ENCODE peak calls at places on chromosomes 12 and 14, in five cellular contexts. X, E, C, G and K are unnamed samples.

GRCh38 chr14:99945732-99946651 is 119.2 kb upstream of the EVL start:
- DNase-seq in X (peak; percentile 20), E (no peak), G (no peak), C (peak; percentile 15), K (no peak)

GRCh38 chr12:107759410-107759809 is 1.5 kb downstream of the PRDM4 start:
- DNase-seq in G (no peak), E (no peak), C (peak; percentile 86), X (peak; percentile 90), K (no peak)

GRCh38 chr12:7439579-7440505 is 4.1 kb downstream of the CD163L1 start:
- DNase-seq in X (peak; percentile 41), G (peak; percentile 77), E (peak; percentile 94), C (peak; percentile 75), K (peak; percentile 48)

GRCh38 chr14:100736269-100737180 is 9.8 kb downstream of the DLK1 start:
- DNase-seq in C (no peak), E (peak; percentile 40), G (no peak), X (no peak), K (peak; percentile 80)

GRCh38 chr12:7120166-7120565 is 8.5 kb downstream of the RBP5 start:
- DNase-seq in C (no peak), X (no peak), E (no peak), G (no peak), K (no peak)

GRCh38 chr12:124687695-124688301 is 120.4 kb upstream of the NCOR2 start:
- DNase-seq in X (no peak), G (no peak), C (peak; percentile 72), E (no peak), K (no peak)

GRCh38 chr12:79689477-79690155 is 1.1 kb downstream of the PAWR start:
- DNase-seq in E (peak; percentile 57), C (peak; percentile 77), X (peak; percentile 55), G (peak; percentile 66), K (peak; percentile 42)

GRCh38 chr14:53295985-53296582 is 143.0 kb upstream of the DDHD1 start:
- DNase-seq in E (no peak), G (no peak), C (peak; percentile 49), X (peak; percentile 45), K (peak; percentile 36)

GRCh38 chr12:68745376-68745903 is 536 bp upstream of the SLC35E3 start:
- DNase-seq in X (no peak), C (no peak), G (no peak), E (no peak), K (no peak)

GRCh38 chr14:85531141-85531593 is 1.2 kb downstream of the FLRT2 start:
- DNase-seq in E (peak; percentile 75), G (peak; percentile 80), X (peak; percentile 58), C (peak; percentile 91), K (peak; percentile 42)

GRCh38 chr12:131773582-131774221 is 54.5 kb upstream of the MMP17 start:
- DNase-seq in G (no peak), E (peak; percentile 81), C (no peak), X (no peak), K (no peak)

GRCh38 chr14:101563654-101564443 is 2.6 kb downstream of the DIO3 start:
- DNase-seq in G (peak; percentile 74), E (peak; percentile 68), C (no peak), X (no peak), K (no peak)

GRCh38 chr12:90172524-90172923 is 463.9 kb upstream of the ATP2B1 start:
- DNase-seq in G (no peak), E (no peak), X (no peak), C (no peak), K (no peak)

GRCh38 chr14:63470877-63471565 is 72.2 kb downstream of the PPP2R5E start:
- DNase-seq in X (peak; percentile 91), E (no peak), C (peak; percentile 82), G (no peak), K (no peak)

GRCh38 chr14:101683365-101683764 is 78.1 kb upstream of the PPP2R5C start:
- DNase-seq in X (no peak), C (no peak), G (no peak), E (no peak), K (no peak)

GRCh38 chr12:96073346-96074336 is 38.3 kb upstream of the LTA4H start:
- DNase-seq in G (no peak), E (no peak), X (no peak), C (no peak), K (no peak)

GRCh38 chr12:6277982-6278438 is 32.5 kb upstream of the PLEKHG6 start:
- DNase-seq in C (no peak), X (no peak), E (no peak), G (no peak), K (no peak)

GRCh38 chr12:123062682-123063426 is 82.4 kb downstream of the ARL6IP4 start:
- DNase-seq in E (no peak), G (no peak), C (peak; percentile 89), X (peak; percentile 69), K (no peak)

GRCh38 chr14:24425704-24426103 is 3.8 kb downstream of the CBLN3 start:
- DNase-seq in C (peak; percentile 52), E (no peak), G (no peak), X (peak; percentile 83), K (no peak)

GRCh38 chr14:61653507-61653906 is 41.8 kb upstream of the HIF1A start:
- DNase-seq in C (peak; percentile 83), X (peak; percentile 88), G (no peak), E (no peak), K (no peak)

GRCh38 chr12:71848212-71848611 is 8.7 kb downstream of the TBC1D15 start:
- DNase-seq in E (no peak), G (no peak), C (peak; percentile 27), X (no peak), K (no peak)

GRCh38 chr12:26028953-26029740 is 70.7 kb downstream of the RASSF8 start:
- DNase-seq in E (no peak), G (no peak), C (peak; percentile 57), X (peak; percentile 67), K (peak; percentile 48)

GRCh38 chr14:48027115-48027514 is 351.7 kb upstream of the MDGA2 start:
- DNase-seq in E (no peak), C (no peak), G (no peak), X (no peak), K (no peak)

GRCh38 chr12:62834971-62835547 is 99.9 kb downstream of the PPM1H start:
- DNase-seq in X (peak; percentile 31), E (no peak), C (peak; percentile 56), G (no peak), K (peak; percentile 46)

GRCh38 chr14:56694609-56695008 is 115.0 kb downstream of the TMEM260 start:
- DNase-seq in X (no peak), E (no peak), G (peak; percentile 20), C (no peak), K (no peak)

GRCh38 chr12:61272441-61272840 is 987.8 kb upstream of the USP15 start:
- DNase-seq in C (no peak), G (no peak), X (no peak), E (no peak), K (no peak)

GRCh38 chr12:119115296-119115905 is 63.3 kb upstream of the HSPB8 start:
- DNase-seq in E (peak; percentile 66), G (peak; percentile 86), X (peak; percentile 31), C (peak; percentile 48), K (peak; percentile 72)

GRCh38 chr12:69397978-69398377 is 38.4 kb downstream of the YEATS4 start:
- DNase-seq in X (peak; percentile 62), C (no peak), E (no peak), G (no peak), K (no peak)

GRCh38 chr14:74105381-74105780 is 20.6 kb downstream of the LIN52 start:
- DNase-seq in G (no peak), E (no peak), C (no peak), X (no peak), K (no peak)

GRCh38 chr12:68240975-68241374 is 12.4 kb downstream of the IL22 start:
- DNase-seq in X (peak; percentile 57), G (no peak), E (no peak), C (peak; percentile 59), K (no peak)

GRCh38 chr14:51783765-51784164 is 76.6 kb upstream of the GNG2 start:
- DNase-seq in G (no peak), C (peak; percentile 56), X (peak; percentile 82), E (no peak), K (no peak)

GRCh38 chr12:131941116-131941986 is 8.4 kb upstream of the EP400 start:
- DNase-seq in E (no peak), G (no peak), C (no peak), X (no peak), K (no peak)

GRCh38 chr12:83850531-83850930 is 1062.1 kb downstream of the SLC6A15 start:
- DNase-seq in E (no peak), G (no peak), C (no peak), X (no peak), K (no peak)

GRCh38 chr14:25406818-25407217 is 356.9 kb upstream of the STXBP6 start:
- DNase-seq in E (peak; percentile 56), X (peak; percentile 8), G (peak; percentile 61), C (no peak), K (peak; percentile 56)

DNA sequence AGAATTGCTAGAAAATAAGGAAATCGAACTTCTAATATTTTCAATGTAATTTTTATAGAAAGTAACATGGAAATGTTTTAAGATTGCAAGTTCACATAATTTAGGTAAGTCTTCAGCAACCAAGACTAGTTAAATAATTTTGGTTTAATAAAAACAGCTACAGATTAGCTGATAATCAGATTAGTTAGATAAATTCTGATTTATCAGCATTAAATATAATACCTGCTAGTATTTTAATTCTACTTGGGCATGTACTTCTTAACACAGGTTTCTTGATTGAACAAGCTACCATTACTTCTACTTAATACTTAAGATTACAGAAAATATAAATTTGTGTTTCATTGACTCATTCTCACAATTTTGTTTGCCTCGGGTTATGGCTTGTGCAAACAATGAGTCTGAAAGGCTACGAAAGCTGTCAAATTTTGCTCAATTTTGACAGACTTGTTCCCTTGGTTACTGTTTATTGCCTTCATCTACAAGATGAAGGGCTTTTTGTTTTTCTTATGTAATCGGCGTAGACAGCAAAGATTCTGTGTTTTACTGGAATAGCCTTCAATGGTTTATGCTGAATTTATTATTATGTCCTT is 116.1 kb upstream of the NUDT4 start:
- DNase-seq in C (no peak), X (no peak), G (no peak), E (no peak), K (no peak)
- H2AFZ ChIP-seq in C (no peak overlapping the region), X (no peak overlapping the region), G (no peak overlapping the region), E (no peak overlapping the region), K (no peak overlapping the region)

GRCh38 chr14:32434880-32435279 is 105.8 kb downstream of the AKAP6 start:
- DNase-seq in C (no peak), E (no peak), G (no peak), X (no peak), K (no peak)
- H2BK15ac ChIP-seq in C (no peak overlapping the region), E (no peak overlapping the region), G (no peak overlapping the region), X (no peak overlapping the region), K (no peak overlapping the region)

GRCh38 chr12:121096199-121096798 is 36.4 kb upstream of the P2RX7 start:
- DNase-seq in G (no peak), C (no peak), X (no peak), E (no peak), K (no peak)
- H2AFZ ChIP-seq in G (peak overlapping the region; percentile 33), C (no peak overlapping the region), X (peak overlapping the region; percentile 95), E (no peak overlapping the region), K (peak overlapping the region; percentile 75)

DNA sequence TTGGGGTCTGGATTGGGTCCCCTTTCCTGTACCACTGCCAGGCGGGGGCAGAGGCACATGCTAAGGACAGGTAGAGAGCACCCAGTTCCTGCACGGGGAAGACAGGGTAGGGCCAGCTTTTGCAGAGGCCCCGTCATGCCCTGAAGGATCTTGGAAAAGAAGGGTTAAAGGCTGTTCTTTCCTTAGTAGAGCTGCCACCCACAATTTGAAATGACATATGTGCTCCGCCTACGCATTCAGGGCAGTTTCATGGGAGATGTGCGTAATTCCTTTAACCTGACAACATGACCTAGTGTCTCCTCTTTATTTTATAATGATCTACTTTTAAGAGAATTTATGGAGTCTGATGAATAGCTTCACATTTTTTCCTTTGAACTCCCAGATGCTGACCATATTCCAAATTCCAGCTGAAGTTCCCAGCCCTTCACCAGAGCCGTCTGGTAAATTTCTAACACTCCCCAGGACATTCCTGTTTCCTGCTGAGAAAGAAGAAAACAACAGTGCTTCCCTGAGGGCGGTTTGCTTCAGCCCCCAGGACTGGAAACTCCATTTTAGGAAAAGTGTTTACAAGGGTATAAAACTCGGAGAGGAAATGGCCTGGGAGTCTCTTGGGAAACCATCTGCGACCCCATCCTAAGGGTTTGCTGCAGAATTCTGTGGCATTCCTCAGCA is 58.9 kb upstream of the PLEKHG3 start:
- DNase-seq in G (no peak), E (peak; percentile 74), C (peak; percentile 98), X (peak; percentile 97), K (peak; percentile 35)
- H2BK15ac ChIP-seq in G (peak overlapping the region; percentile 54), E (no peak overlapping the region), C (no peak overlapping the region), X (peak overlapping the region; percentile 54), K (no peak overlapping the region)